ENCODE peak calls at places on chromosomes 2 and 18, in six cellular contexts. Q is fibroblast of the aortic adventitia, J is astrocyte of the spinal cord, B is adrenal gland, A is MCF 10A, S is tibial nerve. L is an unnamed sample.

GRCh38 chr2:10944799-10945198 is 33.1 kb downstream of the KCNF1 start:
- DNase-seq in Q (no peak), J (no peak), B (no peak), A (no peak), S (no peak), L (no peak)

GRCh38 chr2:234308814-234309195 is 188.1 kb downstream of the ARL4C start:
- DNase-seq in Q (peak; percentile 45), J (peak; percentile 91), B (peak; percentile 65), A (no peak), S (peak; percentile 40), L (no peak)

GRCh38 chr2:127419448-127420038 is 1.3 kb downstream of the PROC start:
- DNase-seq in Q (no peak), J (no peak), B (peak; percentile 48), A (no peak), S (no peak), L (no peak)

GRCh38 chr2:133054297-133054696 is 384.3 kb upstream of the LYPD1 start:
- DNase-seq in Q (peak; percentile 70), J (peak; percentile 12), B (no peak), A (no peak), S (no peak), L (no peak)

GRCh38 chr2:101473581-101473910 is 1.4 kb downstream of the RFX8 start:
- DNase-seq in Q (peak; percentile 87), J (peak; percentile 46), B (no peak), A (peak; percentile 7), S (no peak), L (no peak)

GRCh38 chr2:238728322-238729260 is 119.3 kb upstream of the TWIST2 start:
- DNase-seq in Q (peak; percentile 99), J (peak; percentile 41), B (no peak), A (peak; percentile 68), S (peak; percentile 25), L (peak; percentile 91)

GRCh38 chr2:150387586-150388288 is 99.7 kb downstream of the RND3 start:
- DNase-seq in Q (no peak), J (no peak), B (no peak), A (no peak), S (no peak), L (no peak)

GRCh38 chr2:240946654-240947053 is 40.5 kb downstream of the CROCC2 start:
- DNase-seq in Q (peak; percentile 32), J (no peak), B (peak; percentile 25), A (peak; percentile 60), S (no peak), L (no peak)

GRCh38 chr2:96552284-96553175 is 16.0 kb downstream of the ARID5A start:
- DNase-seq in Q (no peak), J (no peak), B (no peak), A (no peak), S (no peak), L (no peak)

GRCh38 chr2:11553661-11554429 is 20.0 kb downstream of the GREB1 start:
- DNase-seq in Q (no peak), J (peak; percentile 42), B (no peak), A (peak; percentile 41), S (no peak), L (no peak)

GRCh38 chr18:6773777-6774176 is 44.3 kb downstream of the ARHGAP28 start:
- DNase-seq in Q (no peak), J (no peak), B (no peak), A (no peak), S (no peak), L (no peak)

GRCh38 chr2:46045888-46046287 is 251.3 kb upstream of the EPAS1 start:
- DNase-seq in Q (no peak), J (no peak), B (peak; percentile 49), A (no peak), S (no peak), L (no peak)

GRCh38 chr2:120669121-120669952 is 66.3 kb upstream of the GLI2 start:
- DNase-seq in Q (peak; percentile 17), J (no peak), B (peak; percentile 11), A (peak; percentile 32), S (no peak), L (no peak)

GRCh38 chr2:66242099-66242498 is 192.8 kb upstream of the MEIS1 start:
- DNase-seq in Q (no peak), J (no peak), B (no peak), A (no peak), S (no peak), L (no peak)

GRCh38 chr2:28753043-28753683 is 1.5 kb downstream of the PPP1CB start:
- DNase-seq in Q (peak; percentile 81), J (peak; percentile 90), B (peak; percentile 83), A (peak; percentile 83), S (peak; percentile 64), L (peak; percentile 44)

GRCh38 chr2:10289891-10290290 is 12.8 kb upstream of the HPCAL1 start:
- DNase-seq in Q (peak; percentile 42), J (peak; percentile 67), B (no peak), A (peak; percentile 93), S (no peak), L (no peak)

GRCh38 chr2:236196366-236196765 is 28.2 kb upstream of the GBX2 start:
- DNase-seq in Q (no peak), J (no peak), B (no peak), A (no peak), S (no peak), L (no peak)

GRCh38 chr2:69046221-69046662 is 33.3 kb downstream of the ANTXR1 start:
- DNase-seq in Q (peak; percentile 77), J (peak; percentile 96), B (no peak), A (peak; percentile 93), S (no peak), L (peak; percentile 60)

GRCh38 chr2:11829324-11829946 is 83.0 kb downstream of the LPIN1 start:
- DNase-seq in Q (peak; percentile 46), J (peak; percentile 66), B (peak; percentile 88), A (peak; percentile 72), S (peak; percentile 43), L (no peak)

GRCh38 chr2:197215988-197216979 is 94.3 kb downstream of the ANKRD44 start:
- DNase-seq in Q (no peak), J (peak; percentile 24), B (no peak), A (peak; percentile 9), S (no peak), L (no peak)

GRCh38 chr18:62288669-62289016 is 36.5 kb upstream of the TNFRSF11A start:
- DNase-seq in Q (no peak), J (no peak), B (no peak), A (no peak), S (no peak), L (no peak)

GRCh38 chr2:190355968-190356657 is 12.7 kb downstream of the INPP1 start:
- DNase-seq in Q (no peak), J (no peak), B (no peak), A (peak; percentile 39), S (no peak), L (no peak)

GRCh38 chr2:3341336-3341735 is 36.3 kb downstream of the EIPR1 start:
- DNase-seq in Q (no peak), J (no peak), B (no peak), A (no peak), S (no peak), L (no peak)

GRCh38 chr2:61807036-61807757 is 46.7 kb downstream of the FAM161A start:
- DNase-seq in Q (no peak), J (no peak), B (no peak), A (no peak), S (no peak), L (no peak)

GRCh38 chr2:187055463-187055862 is 206.5 kb upstream of the ZSWIM2 start:
- DNase-seq in Q (peak; percentile 20), J (no peak), B (no peak), A (peak; percentile 64), S (peak; percentile 20), L (no peak)

DNA sequence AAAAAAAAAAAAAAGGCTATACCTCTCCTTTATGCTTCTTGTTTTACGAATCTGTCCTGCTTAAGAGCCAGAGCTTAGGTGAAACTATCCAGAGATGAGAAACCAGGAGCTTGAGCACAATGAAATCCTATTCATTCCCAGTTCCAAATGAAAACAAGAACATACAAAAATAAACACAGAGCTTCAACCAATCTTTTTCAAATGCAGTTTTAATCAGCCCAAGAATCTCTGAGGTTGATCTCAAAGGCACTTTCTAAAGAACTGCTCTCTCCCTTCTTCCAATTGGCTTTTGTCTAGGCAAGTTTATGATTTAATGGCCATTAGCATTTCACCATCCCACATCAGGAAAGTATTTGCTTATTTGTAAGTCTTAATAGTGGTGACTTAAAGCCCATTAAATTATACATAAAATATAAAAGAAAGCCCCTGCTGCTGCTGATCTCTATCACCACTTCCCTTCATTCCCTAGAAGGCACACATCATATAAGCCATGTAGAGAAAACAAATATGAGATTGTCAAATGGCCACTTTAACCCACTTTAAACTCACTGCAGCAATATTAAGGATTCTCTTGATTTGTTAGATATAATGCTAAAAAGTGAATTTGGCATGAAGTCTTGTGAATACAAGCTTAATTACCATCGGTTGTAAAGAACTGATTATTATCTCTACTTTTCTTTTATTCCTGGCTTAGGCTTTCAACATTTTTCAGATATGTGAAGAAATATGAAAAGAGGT is 29.3 kb upstream of the SCN9A start:
- DNase-seq in Q (no peak), J (no peak), B (no peak), A (no peak), S (no peak), L (no peak)
- TF ChIP-seq CTCF in Q (no peak), J (no peak), B (no peak), A (no peak), S (no peak), L (no peak)

GRCh38 chr2:228318218-228318617 is 136.7 kb upstream of the SPHKAP start:
- DNase-seq in Q (peak; percentile 10), J (peak; percentile 8), B (peak; percentile 60), A (peak; percentile 73), S (no peak), L (no peak)
- TF ChIP-seq CTCF in Q (no peak), J (peak; percentile 33), B (peak; percentile 57), A (peak; percentile 58), S (no peak), L (peak; percentile 36)

DNA sequence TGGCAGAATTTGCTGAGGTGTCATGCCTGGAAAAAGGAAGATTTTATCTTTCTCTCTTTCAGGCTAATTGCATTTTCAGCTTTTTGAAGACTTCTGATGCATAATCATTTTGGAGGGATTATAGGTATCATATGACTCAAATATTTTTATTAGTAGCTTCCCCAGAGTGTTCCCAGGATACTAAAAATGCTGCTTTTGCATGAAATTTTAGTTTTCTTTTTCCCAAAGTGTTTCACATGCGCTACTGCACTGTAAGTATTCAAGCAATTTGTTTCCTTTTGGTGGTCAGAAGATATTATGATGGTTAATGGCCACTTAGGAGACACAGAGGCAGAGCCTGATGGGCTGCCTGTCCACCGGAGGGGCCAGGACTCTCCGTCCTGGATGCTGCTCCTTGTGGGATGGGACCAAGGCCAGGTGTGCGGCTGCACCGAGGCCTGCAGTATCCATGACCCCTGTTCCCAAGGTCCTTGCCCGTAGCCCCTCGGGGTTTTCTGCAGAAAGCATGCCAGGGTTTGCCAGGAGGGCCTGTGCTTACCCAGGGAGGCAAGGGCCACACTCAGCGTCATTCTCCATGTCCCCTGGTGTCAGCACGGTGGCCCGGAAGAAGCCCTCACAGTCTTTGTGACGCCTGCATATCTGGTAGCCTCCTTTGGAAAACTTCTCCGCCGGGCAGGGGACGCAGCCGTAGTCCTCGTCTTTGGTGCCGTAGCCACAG is 60.2 kb downstream of the EDAR start:
- DNase-seq in Q (no peak), J (no peak), B (no peak), A (no peak), S (no peak), L (no peak)
- TF ChIP-seq CTCF in Q (no peak), J (no peak), B (no peak), A (no peak), S (no peak), L (no peak)

DNA sequence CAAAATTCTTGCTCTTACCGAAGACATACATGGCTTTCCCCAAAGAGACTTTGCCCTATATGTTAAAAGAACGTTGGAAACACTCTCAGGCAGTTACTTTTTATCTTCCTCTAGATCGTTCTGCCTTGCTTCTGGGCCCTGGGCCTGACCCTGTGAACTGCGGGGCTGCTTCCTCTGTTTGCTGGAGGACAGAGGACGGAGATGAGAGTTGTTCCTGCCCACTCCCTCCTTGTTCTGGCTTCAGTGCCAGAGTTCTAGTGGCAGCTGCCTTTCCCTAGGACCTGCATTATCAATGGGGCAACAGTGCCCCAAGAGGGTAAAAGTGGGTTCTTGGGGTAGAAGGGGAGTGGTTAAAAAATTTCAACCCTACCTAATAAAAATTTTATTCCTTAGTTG is 6.5 kb upstream of the FN1 start:
- DNase-seq in Q (no peak), J (no peak), B (no peak), A (no peak), S (no peak), L (no peak)
- TF ChIP-seq CTCF in Q (no peak), J (no peak), B (no peak), A (no peak), S (no peak), L (no peak)

L was measured in AG09319.